ENCODE peak calls at places on chromosomes 2 and 18, in eight cellular contexts. R is A549, J is Caco-2, A is IMR-90, P is PC-3, L is transverse colon, Y is MM.1S, N is Peyer's patch. X is an unnamed sample. For H3K4me1, the result is how much of the 10 kb centered on the place peaks cover.

GRCh38 chr2:196356332-196356731 is 185.0 kb upstream of the STK17B start:
- DNase-seq in R (no peak), J (no peak), A (no peak), P (no peak), L (no peak), Y (no peak), N (no peak), X (no peak)

GRCh38 chr18:31386683-31387082 is 10.1 kb downstream of the DSG4 start:
- DNase-seq in R (no peak), J (no peak), A (no peak), P (no peak), L (no peak), Y (no peak), N (no peak), X (no peak)

GRCh38 chr2:228507231-228507824 is 325.8 kb upstream of the SPHKAP start:
- DNase-seq in R (no peak), J (no peak), A (no peak), P (no peak), L (no peak), Y (no peak), N (no peak), X (no peak)

GRCh38 chr2:134739879-134740301 is 21.1 kb upstream of the TMEM163 start:
- DNase-seq in R (no peak), J (no peak), A (peak), P (peak), L (peak), Y (peak), N (peak), X (no peak)

GRCh38 chr18:79059456-79059855 is 9.7 kb upstream of the ATP9B start:
- DNase-seq in R (no peak), J (no peak), A (no peak), P (no peak), L (no peak), Y (no peak), N (no peak), X (no peak)

GRCh38 chr2:188235364-188235763 is 56.3 kb upstream of the GULP1 start:
- DNase-seq in R (no peak), J (no peak), A (no peak), P (no peak), L (no peak), Y (no peak), N (no peak), X (no peak)

GRCh38 chr2:201551901-201552300 is 91.4 kb downstream of the TMEM237 start:
- DNase-seq in R (no peak), J (no peak), A (no peak), P (no peak), L (no peak), Y (no peak), N (no peak), X (no peak)

GRCh38 chr2:114754907-114755563 is 312.6 kb downstream of the DPP10 start:
- DNase-seq in R (peak), J (no peak), A (no peak), P (peak), L (no peak), Y (no peak), N (no peak), X (no peak)

GRCh38 chr18:30862900-30863299 is 179.6 kb downstream of the DSC3 start:
- DNase-seq in R (no peak), J (no peak), A (no peak), P (no peak), L (no peak), Y (no peak), N (no peak), X (no peak)

GRCh38 chr18:79489048-79489899 is 93.5 kb downstream of the NFATC1 start:
- DNase-seq in R (no peak), J (no peak), A (no peak), P (no peak), L (no peak), Y (no peak), N (no peak), X (no peak)

GRCh38 chr2:230784840-230785239 is 72.2 kb downstream of the CAB39 start:
- DNase-seq in R (no peak), J (no peak), A (no peak), P (no peak), L (no peak), Y (no peak), N (no peak), X (no peak)

GRCh38 chr2:104249666-104250065 is 604.2 kb upstream of the POU3F3 start:
- DNase-seq in R (no peak), J (no peak), A (no peak), P (no peak), L (no peak), Y (no peak), N (no peak), X (no peak)

GRCh38 chr2:166137331-166137730 is 9.5 kb upstream of the SCN1A start:
- DNase-seq in R (no peak), J (no peak), A (no peak), P (no peak), L (no peak), Y (no peak), N (no peak), X (no peak)

GRCh38 chr2:95297088-95297487 is at the start of gene KCNIP3:
- DNase-seq in R (no peak), J (no peak), A (no peak), P (peak), L (peak), Y (no peak), N (no peak), X (no peak)

GRCh38 chr2:195363496-195363895 is 293.5 kb upstream of the SLC39A10 start:
- DNase-seq in R (peak), J (no peak), A (peak), P (peak), L (no peak), Y (no peak), N (no peak), X (no peak)

DNA sequence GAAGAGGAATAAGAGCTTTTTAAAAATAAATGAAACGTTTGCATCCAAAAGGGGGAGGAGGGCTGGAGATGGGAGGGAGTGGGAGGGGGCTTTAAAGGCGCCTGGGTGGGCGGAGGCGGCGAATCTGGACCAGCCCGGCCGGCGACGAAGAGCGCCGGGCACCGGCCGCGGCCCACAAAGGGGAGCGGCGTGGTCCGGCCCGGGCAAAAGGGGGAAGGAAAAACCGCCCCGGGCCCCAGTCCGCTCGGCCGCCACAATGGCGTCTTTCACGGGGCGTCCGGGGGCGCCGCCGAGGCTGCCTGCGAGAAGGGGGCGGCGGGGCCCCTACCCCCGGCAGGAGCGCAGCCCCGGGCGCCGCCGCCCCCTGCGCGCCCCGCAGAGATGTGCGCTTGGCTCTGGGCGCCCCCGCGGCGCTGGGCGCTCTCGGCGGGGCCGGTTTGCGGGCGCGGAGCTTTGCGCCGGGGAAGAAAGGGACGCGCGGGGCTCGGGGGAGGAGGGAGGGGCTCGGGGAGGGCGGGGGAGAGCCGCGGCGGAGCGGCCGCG is 108.1 kb upstream of the KCTD1 start:
- DNase-seq in R (no peak), J (no peak), A (no peak), P (no peak), L (no peak), Y (no peak), N (no peak), X (no peak)
- H3K4me3 ChIP-seq in R (peak), J (peak), A (peak), P (peak), L (peak), Y (peak), N (peak), X (no peak)

GRCh38 chr2:127810637-127811396 is at the start of gene WDR33:
- DNase-seq in R (peak), J (peak), A (peak), P (peak), L (peak), Y (peak), N (peak), X (peak)

GRCh38 chr2:127811397-127811860 is 458 bp upstream of the WDR33 start:
- DNase-seq in R (no peak), J (no peak), A (no peak), P (no peak), L (no peak), Y (no peak), N (no peak), X (no peak)

GRCh38 chr2:127814677-127815076 is 3.7 kb upstream of the WDR33 start:
- DNase-seq in R (no peak), J (no peak), A (no peak), P (no peak), L (no peak), Y (no peak), N (no peak), X (no peak)

GRCh38 chr2:127810156-127810636 is 775 bp downstream of the WDR33 start:
- DNase-seq in R (no peak), J (peak), A (peak), P (peak), L (peak), Y (no peak), N (peak), X (no peak)

DNA sequence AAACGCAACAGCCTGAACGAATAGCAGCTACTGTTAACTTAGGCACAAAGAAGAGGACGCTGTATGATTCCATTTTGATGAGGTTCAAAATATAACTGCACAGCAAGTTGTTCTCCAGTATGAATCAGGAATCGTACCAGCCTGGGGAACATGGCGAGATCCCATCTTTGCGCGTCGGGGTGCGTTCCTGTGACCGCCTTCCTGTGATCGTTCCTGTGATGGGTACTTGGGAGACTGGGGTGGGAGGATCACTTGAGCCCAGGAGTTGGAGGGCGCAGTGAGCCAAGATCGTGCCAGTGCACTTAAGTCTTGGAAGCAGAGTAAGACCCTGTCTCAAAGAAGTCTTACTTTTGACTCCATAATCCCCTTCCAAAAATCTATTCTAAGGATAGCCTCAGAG is 951 bp upstream of the WDR33 start:
- DNase-seq in R (no peak), J (no peak), A (no peak), P (no peak), L (no peak), Y (no peak), N (no peak), X (no peak)
- H3K4me1 ChIP-seq in R (under half), J (under half), A (under half), P (under half), L (under half), Y (under half), N (under half), X (under half)

GRCh38 chr2:218698885-218699284 is 11.8 kb upstream of the TTLL4 start:
- DNase-seq in R (no peak), J (no peak), A (no peak), P (no peak), L (no peak), Y (no peak), N (no peak), X (no peak)
- H3K4me3 ChIP-seq in R (no peak), J (no peak), A (no peak), P (no peak), L (no peak), Y (no peak), N (no peak), X (no peak)

GRCh38 chr2:235976956-235977355 is 191.2 kb downstream of the GBX2 start:
- DNase-seq in R (no peak), J (no peak), A (no peak), P (no peak), L (no peak), Y (no peak), N (no peak), X (no peak)

GRCh38 chr2:235978022-235978421 is 190.2 kb downstream of the GBX2 start:
- DNase-seq in R (no peak), J (no peak), A (no peak), P (no peak), L (no peak), Y (no peak), N (no peak), X (no peak)

GRCh38 chr2:235981629-235982028 is 186.6 kb downstream of the GBX2 start:
- DNase-seq in R (no peak), J (no peak), A (no peak), P (no peak), L (no peak), Y (no peak), N (no peak), X (no peak)

GRCh38 chr2:235977445-235977844 is 190.7 kb downstream of the GBX2 start:
- DNase-seq in R (no peak), J (no peak), A (no peak), P (no peak), L (no peak), Y (peak), N (no peak), X (no peak)

GRCh38 chr2:235979753-235980459 is 188.3 kb downstream of the GBX2 start:
- DNase-seq in R (no peak), J (no peak), A (no peak), P (no peak), L (no peak), Y (no peak), N (no peak), X (no peak)
- H3K4me1 ChIP-seq in R (under half), J (under half), A (under half), P (under half), L (under half), Y (under half), N (under half), X (under half)

GRCh38 chr2:61463769-61464475 is 7.0 kb downstream of the USP34 start:
- DNase-seq in R (no peak), J (no peak), A (no peak), P (no peak), L (no peak), Y (no peak), N (no peak), X (no peak)
- H3K4me3 ChIP-seq in R (no peak), J (no peak), A (no peak), P (no peak), L (no peak), Y (no peak), N (no peak), X (no peak)

GRCh38 chr2:39922679-39923416 is 143.8 kb upstream of the THUMPD2 start:
- DNase-seq in R (no peak), J (no peak), A (peak), P (no peak), L (no peak), Y (no peak), N (no peak), X (no peak)
- H3K4me1 ChIP-seq in R (under half), J (under half), A (under half), P (under half), L (under half), Y (under half), N (under half), X (under half)

GRCh38 chr2:3535794-3536681 is 16.7 kb upstream of the ADI1 start:
- DNase-seq in R (peak), J (peak), A (peak), P (peak), L (peak), Y (no peak), N (no peak), X (no peak)
- H3K4me3 ChIP-seq in R (peak), J (peak), A (peak), P (peak), L (peak), Y (no peak), N (peak), X (peak)

DNA sequence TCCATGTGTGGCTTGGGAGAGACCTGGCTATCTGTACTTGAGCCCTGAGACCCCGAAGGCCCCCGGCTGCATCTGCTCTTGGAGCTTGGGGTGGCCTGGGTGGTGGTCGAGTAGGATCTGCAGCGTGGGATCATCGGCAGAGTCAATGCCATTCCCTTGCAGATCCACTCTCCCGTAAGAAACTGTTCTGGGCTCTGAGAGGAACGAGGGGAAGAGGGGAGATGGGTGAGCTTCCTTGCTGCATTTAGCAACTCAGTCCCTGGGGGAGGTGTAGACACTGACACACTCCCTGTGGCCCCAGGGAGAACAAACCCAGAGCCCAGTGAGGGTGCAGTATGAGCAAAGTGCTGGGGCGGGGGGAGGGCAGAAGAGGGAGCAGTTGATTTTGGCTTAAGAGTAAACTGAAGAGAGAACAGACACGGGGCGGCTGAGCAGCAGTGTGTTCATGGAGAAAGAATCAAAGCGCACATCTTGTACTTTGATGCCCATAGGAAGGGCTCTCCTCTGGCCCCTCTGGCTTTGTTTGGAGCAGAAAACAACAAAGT is 8.5 kb downstream of the GREB1 start:
- DNase-seq in R (no peak), J (no peak), A (no peak), P (no peak), L (no peak), Y (no peak), N (no peak), X (no peak)
- H3K4me1 ChIP-seq in R (under half), J (under half), A (under half), P (under half), L (under half), Y (under half), N (under half), X (under half)

X was measured in naive thymus-derived CD4-positive, alpha-beta T cell.